ENCODE peak calls at places on chromosomes 6 and 20, in six cellular contexts. P is adrenal gland, F is H1, I is heart left ventricle, W is esophagus squamous epithelium, M is Peyer's patch. L is an unnamed sample.

GRCh38 chr20:6008254-6008653 is 45.6 kb downstream of the LRRN4 start:
- DNase-seq in P (peak), F (no peak), I (no peak), W (peak), M (no peak), L (peak)

GRCh38 chr6:52388790-52389189 is 26.8 kb downstream of the PAQR8 start:
- DNase-seq in P (no peak), F (no peak), I (no peak), W (no peak), M (no peak), L (no peak)

GRCh38 chr6:113190170-113190569 is 667.0 kb upstream of the MARCKS start:
- DNase-seq in P (no peak), F (no peak), I (no peak), W (no peak), M (no peak), L (no peak)

GRCh38 chr20:50144362-50144761 is 9.2 kb downstream of the PEDS1 start:
- DNase-seq in P (peak), F (no peak), I (no peak), W (no peak), M (no peak), L (peak)

GRCh38 chr20:17943343-17943742 is 25.3 kb downstream of the SNX5 start:
- DNase-seq in P (no peak), F (no peak), I (no peak), W (no peak), M (no peak), L (no peak)

GRCh38 chr6:159062564-159062945 is 17.8 kb upstream of the TAGAP start:
- DNase-seq in P (no peak), F (no peak), I (no peak), W (no peak), M (no peak), L (no peak)

GRCh38 chr20:23298926-23299672 is 51.5 kb upstream of the NXT1 start:
- DNase-seq in P (no peak), F (no peak), I (no peak), W (no peak), M (no peak), L (peak)

GRCh38 chr6:43093361-43094289 is 17.5 kb downstream of the PTK7 start:
- DNase-seq in P (peak), F (no peak), I (peak), W (no peak), M (no peak), L (peak)

GRCh38 chr20:8117636-8118413 is 14.2 kb upstream of the PLCB1 start:
- DNase-seq in P (no peak), F (no peak), I (no peak), W (no peak), M (no peak), L (no peak)

GRCh38 chr6:80439721-80440488 is 333.4 kb downstream of the BCKDHB start:
- DNase-seq in P (no peak), F (no peak), I (no peak), W (no peak), M (no peak), L (no peak)

GRCh38 chr6:1871936-1872335 is 262.2 kb downstream of the FOXC1 start:
- DNase-seq in P (no peak), F (no peak), I (no peak), W (no peak), M (no peak), L (no peak)

GRCh38 chr6:127069659-127070279 is 48.7 kb upstream of the RSPO3 start:
- DNase-seq in P (no peak), F (no peak), I (no peak), W (no peak), M (no peak), L (no peak)

GRCh38 chr6:39804666-39805065 is 12.5 kb downstream of the DAAM2 start:
- DNase-seq in P (no peak), F (no peak), I (no peak), W (no peak), M (no peak), L (peak)

GRCh38 chr6:73309784-73310502 is 44.1 kb downstream of the DPPA5 start:
- DNase-seq in P (peak), F (no peak), I (peak), W (no peak), M (peak), L (no peak)

GRCh38 chr6:36478051-36478526 is 35.3 kb downstream of the KCTD20 start:
- DNase-seq in P (no peak), F (no peak), I (no peak), W (no peak), M (no peak), L (no peak)

GRCh38 chr20:4112490-4113420 is 97.4 kb upstream of the RNF24 start:
- DNase-seq in P (peak), F (no peak), I (peak), W (no peak), M (no peak), L (no peak)

GRCh38 chr20:62356948-62357667 is 10.0 kb downstream of the LAMA5 start:
- DNase-seq in P (peak), F (no peak), I (peak), W (no peak), M (no peak), L (no peak)

GRCh38 chr6:1240766-1241165 is 71.1 kb upstream of the FOXQ1 start:
- DNase-seq in P (no peak), F (no peak), I (no peak), W (no peak), M (no peak), L (no peak)

GRCh38 chr6:146543211-146543939 is at the start of gene RAB32:
- DNase-seq in P (peak), F (peak), I (peak), W (peak), M (peak), L (peak)

GRCh38 chr6:36119927-36120477 is 10.3 kb upstream of the MAPK13 start:
- DNase-seq in P (no peak), F (no peak), I (no peak), W (no peak), M (no peak), L (no peak)

GRCh38 chr6:118444796-118445195 is 103.3 kb upstream of the PLN start:
- DNase-seq in P (no peak), F (no peak), I (no peak), W (no peak), M (no peak), L (no peak)

GRCh38 chr6:84601366-84601765 is 163.0 kb downstream of the TBX18 start:
- DNase-seq in P (no peak), F (no peak), I (no peak), W (no peak), M (no peak), L (no peak)

GRCh38 chr6:149385998-149386646 is 13.9 kb upstream of the SUMO4 start:
- DNase-seq in P (no peak), F (no peak), I (no peak), W (no peak), M (no peak), L (no peak)

GRCh38 chr6:99330159-99330558 is 19.3 kb downstream of the FAXC start:
- DNase-seq in P (peak), F (no peak), I (no peak), W (no peak), M (no peak), L (no peak)

GRCh38 chr6:33700391-33701050 is 11.0 kb downstream of the UQCC2 start:
- DNase-seq in P (peak), F (peak), I (peak), W (no peak), M (peak), L (no peak)

GRCh38 chr6:153947817-153948447 is 91.1 kb upstream of the OPRM1 start:
- DNase-seq in P (peak), F (peak), I (peak), W (no peak), M (no peak), L (no peak)

GRCh38 chr20:23920408-23920780 is 40.8 kb upstream of the CST5 start:
- DNase-seq in P (no peak), F (no peak), I (no peak), W (no peak), M (no peak), L (no peak)

GRCh38 chr20:47572105-47572729 is 70.5 kb downstream of the NCOA3 start:
- DNase-seq in P (no peak), F (no peak), I (no peak), W (no peak), M (no peak), L (no peak)

GRCh38 chr6:122696853-122697252 is 82.7 kb upstream of the FABP7 start:
- DNase-seq in P (no peak), F (no peak), I (no peak), W (no peak), M (no peak), L (no peak)

GRCh38 chr6:112311950-112312547 is 35.1 kb upstream of the RFPL4B start:
- DNase-seq in P (no peak), F (no peak), I (no peak), W (no peak), M (no peak), L (no peak)

GRCh38 chr20:34529742-34530141 is 13.5 kb downstream of the DYNLRB1 start:
- DNase-seq in P (no peak), F (no peak), I (no peak), W (no peak), M (peak), L (no peak)

GRCh38 chr20:20832715-20833114 is 120.3 kb upstream of the RALGAPA2 start:
- DNase-seq in P (no peak), F (no peak), I (no peak), W (no peak), M (no peak), L (no peak)

GRCh38 chr20:49313271-49313670 is 35.4 kb upstream of the ZNFX1 start:
- DNase-seq in P (no peak), F (no peak), I (no peak), W (no peak), M (no peak), L (no peak)

GRCh38 chr20:58102744-58103516 is 125.5 kb downstream of the ANKRD60 start:
- DNase-seq in P (no peak), F (no peak), I (no peak), W (no peak), M (no peak), L (no peak)

GRCh38 chr20:59182401-59183044 is 18.9 kb downstream of the ZNF831 start:
- DNase-seq in P (no peak), F (no peak), I (no peak), W (no peak), M (no peak), L (no peak)

GRCh38 chr6:150395388-150396009 is 26.7 kb downstream of the IYD start:
- DNase-seq in P (peak), F (peak), I (peak), W (no peak), M (no peak), L (no peak)

GRCh38 chr6:155528982-155529453 is 73.4 kb upstream of the NOX3 start:
- DNase-seq in P (peak), F (no peak), I (peak), W (no peak), M (no peak), L (peak)

GRCh38 chr6:57306273-57306672 is 11.2 kb upstream of the PRIM2 start:
- DNase-seq in P (no peak), F (no peak), I (no peak), W (no peak), M (no peak), L (no peak)

GRCh38 chr6:43746613-43747101 is 23.4 kb upstream of the VEGFA start:
- DNase-seq in P (no peak), F (no peak), I (no peak), W (no peak), M (peak), L (no peak)

GRCh38 chr6:152271681-152272464 is 365.3 kb downstream of the SYNE1 start:
- DNase-seq in P (peak), F (no peak), I (peak), W (no peak), M (no peak), L (no peak)
- TF ChIP-seq CTCF in P (no peak), F (no peak), I (no peak), W (no peak), M (no peak), L (no peak)

DNA sequence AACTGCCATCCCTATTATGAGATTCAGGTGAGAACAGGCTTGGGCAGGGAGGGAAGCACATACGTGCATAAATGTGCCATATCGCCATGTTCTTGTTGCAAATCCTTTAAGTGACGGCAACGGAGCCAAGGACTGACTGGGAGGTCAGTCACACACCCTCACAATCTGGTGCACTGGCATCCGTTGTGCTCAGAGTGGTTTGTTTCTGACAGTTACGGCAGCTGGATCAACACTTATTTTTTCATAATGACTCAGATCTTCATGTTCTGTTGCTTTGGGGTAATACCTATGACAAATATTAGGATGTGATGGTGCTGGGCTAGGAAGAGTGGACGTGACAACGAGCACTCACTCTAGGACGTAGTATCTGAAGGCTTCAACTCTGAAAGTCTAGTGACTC is 56.2 kb upstream of the PREP start:
- DNase-seq in P (no peak), F (no peak), I (no peak), W (no peak), M (no peak), L (no peak)
- H3K4me3 ChIP-seq in P (no peak), F (no peak), I (no peak), W (no peak), M (no peak), L (no peak)

GRCh38 chr6:37500294-37500608 is 558 bp upstream of the CCDC167 start:
- DNase-seq in P (no peak), F (no peak), I (no peak), W (no peak), M (no peak), L (no peak)

GRCh38 chr6:37501632-37502466 is 2.2 kb upstream of the CCDC167 start:
- DNase-seq in P (no peak), F (no peak), I (no peak), W (no peak), M (no peak), L (no peak)

GRCh38 chr6:37502703-37503485 is 3.2 kb upstream of the CCDC167 start:
- DNase-seq in P (no peak), F (no peak), I (no peak), W (no peak), M (no peak), L (no peak)

GRCh38 chr6:37496951-37497885 is 2.5 kb downstream of the CCDC167 start:
- DNase-seq in P (no peak), F (no peak), I (no peak), W (no peak), M (no peak), L (no peak)

DNA sequence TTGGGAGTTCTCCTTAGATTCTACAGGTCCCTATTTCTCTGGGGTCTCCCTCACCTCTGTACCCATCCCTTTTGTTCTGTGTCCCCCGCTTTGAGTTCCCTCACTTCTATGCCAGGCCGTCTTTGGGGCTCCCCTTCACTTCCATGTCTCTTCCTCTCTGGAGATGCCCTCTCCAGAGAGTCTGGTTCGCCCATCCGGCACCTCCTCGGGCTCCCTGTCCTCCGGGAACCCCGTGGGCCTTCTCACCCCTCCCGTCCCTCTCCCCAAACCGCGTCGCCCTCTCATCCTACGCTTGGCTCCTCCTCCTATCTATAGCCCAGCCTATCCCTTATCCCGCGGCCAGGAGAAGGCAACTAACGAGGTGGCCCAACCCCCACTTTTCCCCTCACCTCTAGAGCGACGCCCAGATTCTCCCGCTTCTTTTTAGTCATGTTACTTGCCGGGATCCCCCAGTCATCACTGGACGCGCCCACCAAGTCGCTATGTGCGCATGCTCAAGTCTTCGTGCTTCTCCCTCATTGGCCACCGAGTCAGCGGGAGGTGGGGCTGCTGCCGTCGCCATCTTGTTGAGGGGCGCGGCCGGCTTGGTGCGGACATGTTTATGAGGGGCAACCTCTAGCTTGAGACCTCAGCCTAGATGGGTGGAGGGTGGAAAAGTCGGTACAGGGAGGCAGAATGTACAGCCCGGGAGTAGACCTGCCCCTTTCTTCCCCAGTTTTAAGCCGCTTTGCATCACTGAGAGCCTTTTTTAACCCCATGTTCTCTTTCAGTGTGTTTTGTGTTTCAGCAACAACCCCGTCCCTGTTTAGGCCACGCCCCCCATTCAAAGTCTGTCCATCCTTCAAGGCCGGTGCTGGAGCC is at the start of gene CCDC167:
- DNase-seq in P (peak), F (peak), I (peak), W (peak), M (peak), L (peak)
- TF ChIP-seq POLR2A in P (no peak), F (peak), I (no peak), W (no peak), M (no peak), L (no peak)

DNA sequence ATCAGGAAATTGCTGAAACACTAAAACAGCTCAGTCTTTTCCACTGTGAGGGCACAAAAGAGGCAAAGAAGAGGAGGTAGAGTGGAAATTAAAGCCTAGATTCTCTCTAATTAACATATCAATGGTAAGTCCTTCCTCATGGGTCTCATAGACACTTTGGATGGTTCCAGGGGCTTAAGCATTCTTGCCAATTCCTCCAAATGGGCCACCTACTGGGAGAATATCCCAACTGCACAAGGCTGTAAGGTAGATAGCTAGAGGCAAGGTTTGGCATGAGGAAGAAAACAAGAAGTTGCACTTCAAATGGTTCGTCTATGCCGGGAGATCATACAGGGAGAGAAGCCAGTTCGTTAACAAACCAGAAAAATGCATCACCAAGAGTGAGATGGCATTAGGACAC is 107.6 kb upstream of the KHDRBS2 start:
- DNase-seq in P (no peak), F (peak), I (no peak), W (no peak), M (no peak), L (no peak)
- TF ChIP-seq CTCF in P (no peak), F (no peak), I (no peak), W (no peak), M (no peak), L (no peak)

DNA sequence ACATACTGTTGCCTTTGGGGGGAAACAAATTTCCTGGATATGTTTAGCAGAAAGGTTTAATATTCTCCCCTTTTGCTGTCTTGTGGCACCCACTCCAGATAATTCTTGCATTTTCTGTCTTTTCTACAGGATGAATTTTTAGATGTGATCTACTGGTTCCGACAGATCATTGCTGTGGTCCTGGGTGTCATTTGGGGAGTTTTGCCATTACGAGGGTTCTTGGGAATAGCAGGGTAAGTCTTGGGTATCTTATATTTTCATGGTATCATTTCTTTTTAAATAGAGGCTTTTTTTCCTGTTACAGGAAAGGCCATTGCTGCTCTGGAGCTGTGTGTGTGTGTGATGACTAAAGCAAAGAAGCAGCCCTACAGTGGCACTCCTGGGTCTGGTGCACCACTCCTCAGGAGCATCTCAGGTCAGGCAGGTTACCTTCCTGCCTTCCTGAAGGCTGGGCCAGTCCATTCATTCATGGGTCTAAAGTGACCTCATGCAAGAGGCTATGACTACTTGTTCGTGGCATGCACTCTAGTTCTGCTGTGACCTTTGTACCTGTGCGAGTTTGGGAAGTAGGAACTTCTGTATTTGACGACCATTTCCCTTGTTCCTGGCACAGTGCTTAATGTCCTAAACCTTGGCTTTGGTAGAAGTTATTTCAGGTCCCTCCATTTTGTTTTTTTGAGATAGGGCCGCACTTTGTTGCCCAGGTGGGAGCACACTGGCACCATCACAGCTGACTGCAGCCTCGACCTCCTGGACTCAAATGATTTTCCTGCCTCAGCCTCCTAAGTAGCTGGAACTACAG is 2.2 kb downstream of the RAB5IF start:
- DNase-seq in P (no peak), F (no peak), I (no peak), W (no peak), M (no peak), L (no peak)
- H3K4me3 ChIP-seq in P (no peak), F (no peak), I (no peak), W (peak), M (peak), L (no peak)

GRCh38 chr6:125986295-125986955 is at the start of gene TRMT11:
- DNase-seq in P (peak), F (peak), I (peak), W (peak), M (peak), L (peak)
- TF ChIP-seq POLR2A in P (peak), F (peak), I (no peak), W (peak), M (peak), L (no peak)

GRCh38 chr6:32095338-32096086 is 13.6 kb downstream of the TNXB start:
- DNase-seq in P (no peak), F (no peak), I (no peak), W (no peak), M (no peak), L (no peak)
- TF ChIP-seq CTCF in P (no peak), F (peak), I (no peak), W (no peak), M (no peak), L (no peak)

DNA sequence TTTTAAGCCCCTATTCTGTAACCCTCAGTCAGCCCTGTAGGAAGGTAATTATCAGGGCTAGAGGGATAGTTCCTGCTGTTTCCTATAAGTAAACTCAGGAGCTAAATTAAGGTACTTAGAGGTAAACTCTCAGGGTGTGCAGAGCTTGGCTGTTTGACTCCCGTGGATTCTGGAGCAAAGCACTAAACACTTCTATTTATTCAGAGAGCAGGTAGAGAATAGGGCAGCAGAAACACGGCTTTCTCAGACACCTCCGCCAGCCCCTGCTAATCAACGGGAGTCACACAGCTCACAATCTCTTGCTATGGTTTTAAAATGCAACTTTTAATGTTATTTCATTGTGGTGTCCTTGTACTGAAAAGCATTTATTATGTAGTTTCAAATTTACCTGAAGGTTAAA is 21.8 kb downstream of the PRKN start:
- DNase-seq in P (no peak), F (no peak), I (no peak), W (no peak), M (no peak), L (no peak)
- H3K4me3 ChIP-seq in P (no peak), F (no peak), I (peak), W (no peak), M (no peak), L (no peak)

GRCh38 chr6:21241231-21242130 is 352.1 kb upstream of the SOX4 start:
- DNase-seq in P (no peak), F (no peak), I (no peak), W (no peak), M (no peak), L (no peak)
- TF ChIP-seq POLR2A in P (no peak), F (no peak), I (no peak), W (no peak), M (no peak), L (no peak)

L was measured in lower leg skin.